ENCODE peak calls at places on chromosome 1, in ten cellular contexts. T is PC-9; E is kidney; P is fibroblast of lung; X is GM23248; U is thoracic aorta; N is left ventricle myocardium inferior; B is SJSA1; Y is effector memory CD4-positive, alpha-beta T cell; I is lower lobe of right lung. L is an unnamed sample. For H3K4me1, the result is how much of the 10 kb centered on the place peaks cover.

GRCh38 chr1:59506952-59507351 is 210.1 kb downstream of the FGGY start:
- DNase-seq in T (no peak), E (no peak), P (peak), X (peak), U (no peak), N (no peak), B (no peak), Y (no peak), I (peak), L (peak)

GRCh38 chr1:83641828-83642443 is 357.0 kb downstream of the TTLL7 start:
- DNase-seq in T (no peak), E (no peak), P (peak), X (peak), U (no peak), N (peak), B (no peak), Y (no peak), I (no peak), L (no peak)

GRCh38 chr1:21270086-21270689 is 20.1 kb downstream of the ECE1 start:
- DNase-seq in T (peak), E (no peak), P (peak), X (peak), U (no peak), N (peak), B (peak), Y (peak), I (peak), L (no peak)

GRCh38 chr1:33985656-33986055 is 121.8 kb downstream of the HMGB4 start:
- DNase-seq in T (no peak), E (no peak), P (no peak), X (peak), U (peak), N (no peak), B (no peak), Y (no peak), I (no peak), L (no peak)

GRCh38 chr1:6351480-6352137 is 42.0 kb downstream of the ACOT7 start:
- DNase-seq in T (no peak), E (no peak), P (no peak), X (no peak), U (no peak), N (peak), B (no peak), Y (no peak), I (no peak), L (peak)

GRCh38 chr1:84803604-84804003 is 89.4 kb downstream of the LPAR3 start:
- DNase-seq in T (no peak), E (no peak), P (no peak), X (no peak), U (no peak), N (no peak), B (no peak), Y (no peak), I (no peak), L (no peak)

GRCh38 chr1:14366361-14367018 is 232.0 kb upstream of the KAZN start:
- DNase-seq in T (no peak), E (no peak), P (peak), X (peak), U (no peak), N (peak), B (no peak), Y (no peak), I (no peak), L (no peak)

GRCh38 chr1:206846475-206846874 is 18.9 kb upstream of the IL20 start:
- DNase-seq in T (no peak), E (no peak), P (no peak), X (no peak), U (no peak), N (no peak), B (peak), Y (no peak), I (no peak), L (no peak)

GRCh38 chr1:188170935-188171334 is 1342.2 kb downstream of the PLA2G4A start:
- DNase-seq in T (no peak), E (no peak), P (no peak), X (no peak), U (no peak), N (no peak), B (no peak), Y (no peak), I (no peak), L (no peak)

GRCh38 chr1:9651565-9652378 is at the start of gene PIK3CD:
- DNase-seq in T (no peak), E (no peak), P (peak), X (peak), U (no peak), N (peak), B (no peak), Y (no peak), I (peak), L (no peak)

GRCh38 chr1:184792450-184792969 is 37.9 kb upstream of the EDEM3 start:
- DNase-seq in T (peak), E (peak), P (peak), X (peak), U (peak), N (peak), B (peak), Y (no peak), I (peak), L (peak)

GRCh38 chr1:188769181-188769580 is 1708.5 kb downstream of the BRINP3 start:
- DNase-seq in T (no peak), E (no peak), P (no peak), X (no peak), U (no peak), N (no peak), B (no peak), Y (no peak), I (no peak), L (no peak)

DNA sequence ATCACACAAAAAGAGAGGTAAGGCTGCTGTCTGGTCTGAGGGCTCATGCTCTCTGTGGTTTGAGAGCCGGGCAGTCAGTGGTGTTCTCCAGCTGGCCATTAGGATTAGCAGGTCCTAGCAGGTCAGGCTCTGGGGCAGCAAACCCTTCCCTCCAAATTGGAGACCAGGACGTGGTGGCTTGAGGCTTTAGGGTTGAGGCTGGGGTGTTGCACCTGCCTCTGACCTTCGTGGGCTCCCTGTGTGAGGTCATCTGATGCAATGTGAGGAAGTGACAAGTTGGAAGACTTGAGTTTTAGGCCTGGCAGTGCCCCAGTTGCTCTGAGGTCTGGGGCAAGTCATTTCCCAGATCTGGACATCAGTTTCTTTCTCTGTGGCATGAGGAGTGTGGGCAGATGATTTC is 24.4 kb downstream of the SZRD1 start:
- DNase-seq in T (no peak), E (no peak), P (no peak), X (no peak), U (no peak), N (no peak), B (no peak), Y (no peak), I (no peak), L (no peak)
- H3K4me1 ChIP-seq in T (under half), E (under half), P (under half), X (under half), U (half or more), N (half or more), B (under half), Y (under half), I (half or more), L (half or more)

DNA sequence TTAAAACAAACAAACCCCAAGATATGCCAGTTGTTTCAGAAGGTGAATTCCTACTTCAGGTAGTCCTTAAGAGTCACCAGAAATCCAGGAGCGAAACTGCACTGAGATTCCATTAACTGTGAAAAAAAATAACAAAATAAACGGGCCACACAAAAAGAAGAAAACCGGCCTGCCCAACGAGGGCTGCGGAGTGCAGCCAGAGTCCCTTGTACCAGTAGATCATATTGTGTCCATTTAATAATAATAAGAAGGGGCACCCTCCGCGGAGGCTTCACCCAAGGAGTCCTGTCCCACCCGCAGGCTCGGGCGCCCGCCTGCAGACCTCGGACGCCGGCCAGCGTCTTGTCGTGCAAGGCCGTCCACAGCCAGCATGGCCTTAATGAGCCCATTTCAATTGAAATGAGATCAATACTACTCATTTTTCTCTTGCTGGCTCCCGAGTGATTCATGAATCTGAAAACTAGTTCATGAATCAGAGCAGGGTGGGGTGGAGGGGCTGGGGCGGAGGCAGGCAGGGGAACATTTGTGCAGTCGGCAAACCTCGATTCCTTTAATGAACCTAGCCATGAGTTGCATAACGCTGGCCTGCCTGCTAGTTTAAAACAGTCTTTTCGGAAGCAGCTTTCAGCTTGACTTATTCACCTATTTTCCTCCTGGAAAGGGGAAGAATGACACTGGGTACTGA is 113.1 kb upstream of the IRF2BP2 start:
- DNase-seq in T (no peak), E (peak), P (peak), X (peak), U (peak), N (peak), B (peak), Y (peak), I (no peak), L (no peak)
- H3K4me1 ChIP-seq in T (half or more), E (half or more), P (under half), X (under half), U (half or more), N (half or more), B (half or more), Y (under half), I (half or more), L (half or more)

DNA sequence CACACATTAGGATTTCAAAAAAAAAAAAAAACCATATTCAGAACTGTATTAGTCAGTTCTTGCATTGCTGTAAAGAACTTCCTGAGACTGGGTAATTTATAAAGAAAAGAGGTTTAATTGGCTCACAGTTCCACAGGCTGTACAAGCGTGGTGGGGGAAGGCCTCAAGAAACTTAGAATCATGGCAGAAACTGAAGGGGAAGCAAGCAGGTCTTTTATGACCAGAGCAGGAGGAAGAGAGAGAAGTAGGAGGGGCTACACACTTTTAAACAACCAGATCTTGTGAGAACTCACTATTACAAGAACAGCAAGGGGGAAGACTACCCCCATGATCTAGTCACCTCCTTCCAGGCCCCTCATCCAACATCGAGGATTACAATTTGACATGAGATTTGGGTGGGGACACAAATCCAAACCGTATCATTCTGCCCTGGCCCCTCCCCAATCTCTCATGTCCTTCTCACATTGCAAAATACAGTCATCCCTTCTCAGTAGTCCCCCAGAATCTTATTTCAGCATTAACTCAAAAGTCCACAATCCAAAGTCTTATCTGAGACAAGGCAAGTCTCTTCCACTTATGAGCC is 51.8 kb downstream of the POU2F1 start:
- DNase-seq in T (no peak), E (no peak), P (no peak), X (no peak), U (no peak), N (no peak), B (no peak), Y (no peak), I (no peak), L (no peak)
- H3K4me1 ChIP-seq in T (under half), E (under half), P (under half), X (under half), U (under half), N (half or more), B (under half), Y (under half), I (under half), L (half or more)

GRCh38 chr1:226983998-226984364 is 43.9 kb downstream of the COQ8A start:
- DNase-seq in T (no peak), E (peak), P (no peak), X (no peak), U (no peak), N (no peak), B (no peak), Y (no peak), I (no peak), L (peak)

GRCh38 chr1:226985239-226985838 is 45.2 kb downstream of the COQ8A start:
- DNase-seq in T (no peak), E (peak), P (no peak), X (no peak), U (no peak), N (no peak), B (no peak), Y (no peak), I (no peak), L (peak)

GRCh38 chr1:226983247-226983997 is 43.3 kb downstream of the COQ8A start:
- DNase-seq in T (no peak), E (peak), P (no peak), X (no peak), U (no peak), N (no peak), B (no peak), Y (no peak), I (no peak), L (peak)

GRCh38 chr1:226985839-226986463 is 45.9 kb downstream of the COQ8A start:
- DNase-seq in T (no peak), E (peak), P (no peak), X (no peak), U (no peak), N (peak), B (no peak), Y (no peak), I (no peak), L (peak)

GRCh38 chr1:226984521-226985238 is 44.6 kb downstream of the COQ8A start:
- DNase-seq in T (no peak), E (peak), P (no peak), X (no peak), U (no peak), N (peak), B (no peak), Y (no peak), I (no peak), L (peak)
- H3K4me1 ChIP-seq in T (under half), E (under half), P (under half), X (under half), U (under half), N (half or more), B (under half), Y (under half), I (under half), L (half or more)

GRCh38 chr1:37473431-37474050 is 839 bp upstream of the ZC3H12A start:
- DNase-seq in T (no peak), E (no peak), P (no peak), X (peak), U (no peak), N (no peak), B (no peak), Y (no peak), I (no peak), L (no peak)

GRCh38 chr1:37474051-37474696 is at the start of gene ZC3H12A:
- DNase-seq in T (peak), E (peak), P (peak), X (peak), U (peak), N (peak), B (peak), Y (peak), I (peak), L (peak)

GRCh38 chr1:37475380-37476086 is 1.2 kb downstream of the ZC3H12A start:
- DNase-seq in T (no peak), E (peak), P (no peak), X (peak), U (no peak), N (no peak), B (no peak), Y (no peak), I (no peak), L (peak)

GRCh38 chr1:37476087-37476452 is 1.7 kb downstream of the ZC3H12A start:
- DNase-seq in T (no peak), E (no peak), P (no peak), X (no peak), U (no peak), N (no peak), B (no peak), Y (no peak), I (no peak), L (no peak)

GRCh38 chr1:37474697-37475379 is 458 bp downstream of the ZC3H12A start:
- DNase-seq in T (no peak), E (peak), P (no peak), X (peak), U (no peak), N (no peak), B (no peak), Y (no peak), I (peak), L (peak)
- H3K4me1 ChIP-seq in T (half or more), E (half or more), P (half or more), X (half or more), U (half or more), N (half or more), B (half or more), Y (under half), I (half or more), L (half or more)

L was measured in gastrocnemius medialis.